ENCODE peak calls at places on chromosomes 2 and 18, in five cellular contexts. One of them, this sample, is unnamed.

GRCh38 chr18:54742120-54742519 is 86.2 kb upstream of the RAB27B start:
- DNase-seq in hepatocyte: no peak
- DNase-seq in IMR-90: no peak
- DNase-seq in esophagus muscularis mucosa: no peak
- DNase-seq in right cardiac atrium: no peak
- DNase-seq in this sample: no peak

GRCh38 chr2:219049282-219049681 is 8.0 kb upstream of the CFAP65 start:
- DNase-seq in hepatocyte: no peak
- DNase-seq in IMR-90: no peak
- DNase-seq in esophagus muscularis mucosa: no peak
- DNase-seq in right cardiac atrium: no peak
- DNase-seq in this sample: peak; percentile 63

GRCh38 chr2:8833863-8834262 is 3.5 kb downstream of the KIDINS220 start:
- DNase-seq in hepatocyte: no peak
- DNase-seq in IMR-90: no peak
- DNase-seq in esophagus muscularis mucosa: no peak
- DNase-seq in right cardiac atrium: no peak
- DNase-seq in this sample: no peak

GRCh38 chr2:215833531-215834162 is 179.7 kb downstream of the MREG start:
- DNase-seq in hepatocyte: peak; percentile 47
- DNase-seq in IMR-90: peak; percentile 87
- DNase-seq in esophagus muscularis mucosa: peak; percentile 24
- DNase-seq in right cardiac atrium: no peak
- DNase-seq in this sample: peak; percentile 10

GRCh38 chr2:30769891-30770462 is 37.3 kb downstream of the CAPN13 start:
- DNase-seq in hepatocyte: no peak
- DNase-seq in IMR-90: no peak
- DNase-seq in esophagus muscularis mucosa: peak; percentile 55
- DNase-seq in right cardiac atrium: no peak
- DNase-seq in this sample: peak; percentile 92

GRCh38 chr2:240186191-240186725 is 45.8 kb upstream of the OTOS start:
- DNase-seq in hepatocyte: no peak
- DNase-seq in IMR-90: no peak
- DNase-seq in esophagus muscularis mucosa: no peak
- DNase-seq in right cardiac atrium: no peak
- DNase-seq in this sample: no peak

GRCh38 chr2:207283356-207283755 is 117.6 kb upstream of the KLF7 start:
- DNase-seq in hepatocyte: no peak
- DNase-seq in IMR-90: no peak
- DNase-seq in esophagus muscularis mucosa: no peak
- DNase-seq in right cardiac atrium: peak; percentile 19
- DNase-seq in this sample: no peak

GRCh38 chr2:25481381-25482310 is 139.9 kb upstream of the DNMT3A start:
- DNase-seq in hepatocyte: no peak
- DNase-seq in IMR-90: peak; percentile 56
- DNase-seq in esophagus muscularis mucosa: no peak
- DNase-seq in right cardiac atrium: no peak
- DNase-seq in this sample: no peak

GRCh38 chr18:77067315-77068061 is 65.1 kb downstream of the MBP start:
- DNase-seq in hepatocyte: peak; percentile 74
- DNase-seq in IMR-90: peak; percentile 96
- DNase-seq in esophagus muscularis mucosa: no peak
- DNase-seq in right cardiac atrium: peak; percentile 69
- DNase-seq in this sample: peak; percentile 59

GRCh38 chr2:105235388-105236059 is 6.0 kb upstream of the GPR45 start:
- DNase-seq in hepatocyte: peak; percentile 92
- DNase-seq in IMR-90: peak; percentile 80
- DNase-seq in esophagus muscularis mucosa: peak; percentile 94
- DNase-seq in right cardiac atrium: peak; percentile 80
- DNase-seq in this sample: peak; percentile 72

GRCh38 chr2:156800065-156800556 is 363.9 kb downstream of the GPD2 start:
- DNase-seq in hepatocyte: no peak
- DNase-seq in IMR-90: no peak
- DNase-seq in esophagus muscularis mucosa: no peak
- DNase-seq in right cardiac atrium: no peak
- DNase-seq in this sample: no peak

GRCh38 chr2:219037783-219038549 is 3.4 kb downstream of the CFAP65 start:
- DNase-seq in hepatocyte: peak; percentile 49
- DNase-seq in IMR-90: no peak
- DNase-seq in esophagus muscularis mucosa: no peak
- DNase-seq in right cardiac atrium: no peak
- DNase-seq in this sample: peak; percentile 25

GRCh38 chr2:30213326-30213725 is 18.0 kb upstream of the LBH start:
- DNase-seq in hepatocyte: no peak
- DNase-seq in IMR-90: no peak
- DNase-seq in esophagus muscularis mucosa: no peak
- DNase-seq in right cardiac atrium: no peak
- DNase-seq in this sample: no peak

GRCh38 chr2:98579926-98580325 is 28.4 kb downstream of the COA5 start:
- DNase-seq in hepatocyte: no peak
- DNase-seq in IMR-90: no peak
- DNase-seq in esophagus muscularis mucosa: no peak
- DNase-seq in right cardiac atrium: no peak
- DNase-seq in this sample: no peak

GRCh38 chr2:15302154-15302553 is 259.0 kb downstream of the NBAS start:
- DNase-seq in hepatocyte: no peak
- DNase-seq in IMR-90: peak; percentile 74
- DNase-seq in esophagus muscularis mucosa: no peak
- DNase-seq in right cardiac atrium: no peak
- DNase-seq in this sample: no peak

GRCh38 chr2:135997380-135997779 is 12.0 kb upstream of the DARS1 start:
- DNase-seq in hepatocyte: peak; percentile 34
- DNase-seq in IMR-90: no peak
- DNase-seq in esophagus muscularis mucosa: no peak
- DNase-seq in right cardiac atrium: no peak
- DNase-seq in this sample: no peak

GRCh38 chr2:49000692-49001091 is 153.6 kb downstream of the FSHR start:
- DNase-seq in hepatocyte: no peak
- DNase-seq in IMR-90: no peak
- DNase-seq in esophagus muscularis mucosa: no peak
- DNase-seq in right cardiac atrium: no peak
- DNase-seq in this sample: no peak

GRCh38 chr18:55509631-55510372 is 78.2 kb downstream of the TCF4 start:
- DNase-seq in hepatocyte: no peak
- DNase-seq in IMR-90: peak; percentile 95
- DNase-seq in esophagus muscularis mucosa: no peak
- DNase-seq in right cardiac atrium: no peak
- DNase-seq in this sample: no peak

GRCh38 chr18:23105581-23106219 is 29.6 kb upstream of the CABLES1 start:
- DNase-seq in hepatocyte: no peak
- DNase-seq in IMR-90: no peak
- DNase-seq in esophagus muscularis mucosa: no peak
- DNase-seq in right cardiac atrium: no peak
- DNase-seq in this sample: peak; percentile 31

GRCh38 chr2:238513346-238513745 is 86.6 kb downstream of the ASB1 start:
- DNase-seq in hepatocyte: peak; percentile 43
- DNase-seq in IMR-90: peak; percentile 29
- DNase-seq in esophagus muscularis mucosa: no peak
- DNase-seq in right cardiac atrium: no peak
- DNase-seq in this sample: peak; percentile 10

GRCh38 chr2:226600184-226600583 is 199.4 kb downstream of the IRS1 start:
- DNase-seq in hepatocyte: no peak
- DNase-seq in IMR-90: peak; percentile 8
- DNase-seq in esophagus muscularis mucosa: no peak
- DNase-seq in right cardiac atrium: no peak
- DNase-seq in this sample: no peak

GRCh38 chr2:23058435-23058834 is 326.5 kb upstream of the KLHL29 start:
- DNase-seq in hepatocyte: no peak
- DNase-seq in IMR-90: no peak
- DNase-seq in esophagus muscularis mucosa: peak; percentile 55
- DNase-seq in right cardiac atrium: no peak
- DNase-seq in this sample: no peak

GRCh38 chr2:222861411-222862067 is 703 bp downstream of the ACSL3 start:
- DNase-seq in hepatocyte: peak; percentile 66
- DNase-seq in IMR-90: no peak
- DNase-seq in esophagus muscularis mucosa: no peak
- DNase-seq in right cardiac atrium: peak; percentile 55
- DNase-seq in this sample: peak; percentile 32

GRCh38 chr2:240237609-240238151 is 97.2 kb upstream of the OTOS start:
- DNase-seq in hepatocyte: no peak
- DNase-seq in IMR-90: peak; percentile 85
- DNase-seq in esophagus muscularis mucosa: no peak
- DNase-seq in right cardiac atrium: no peak
- DNase-seq in this sample: no peak

GRCh38 chr2:38601463-38602135 is 1.1 kb downstream of the HNRNPLL start:
- DNase-seq in hepatocyte: peak; percentile 16
- DNase-seq in IMR-90: peak; percentile 39
- DNase-seq in esophagus muscularis mucosa: no peak
- DNase-seq in right cardiac atrium: no peak
- DNase-seq in this sample: no peak

GRCh38 chr2:182542501-182543258 is 115.8 kb upstream of the PDE1A start:
- DNase-seq in hepatocyte: no peak
- DNase-seq in IMR-90: peak; percentile 65
- DNase-seq in esophagus muscularis mucosa: no peak
- DNase-seq in right cardiac atrium: no peak
- DNase-seq in this sample: no peak

GRCh38 chr2:214014551-214015230 is 396.2 kb upstream of the VWC2L start:
- DNase-seq in hepatocyte: no peak
- DNase-seq in IMR-90: peak; percentile 5
- DNase-seq in esophagus muscularis mucosa: no peak
- DNase-seq in right cardiac atrium: no peak
- DNase-seq in this sample: no peak

GRCh38 chr18:13628211-13628610 is 98.1 kb downstream of the FAM210A start:
- DNase-seq in hepatocyte: no peak
- DNase-seq in IMR-90: no peak
- DNase-seq in esophagus muscularis mucosa: no peak
- DNase-seq in right cardiac atrium: no peak
- DNase-seq in this sample: no peak

GRCh38 chr2:13227543-13227942 is 510.8 kb downstream of the TRIB2 start:
- DNase-seq in hepatocyte: no peak
- DNase-seq in IMR-90: no peak
- DNase-seq in esophagus muscularis mucosa: no peak
- DNase-seq in right cardiac atrium: no peak
- DNase-seq in this sample: no peak

GRCh38 chr2:160010361-160011145 is 51.9 kb downstream of the PLA2R1 start:
- DNase-seq in hepatocyte: no peak
- DNase-seq in IMR-90: peak; percentile 13
- DNase-seq in esophagus muscularis mucosa: no peak
- DNase-seq in right cardiac atrium: no peak
- DNase-seq in this sample: no peak

GRCh38 chr2:168146892-168147810 is 100.2 kb downstream of the STK39 start:
- DNase-seq in hepatocyte: no peak
- DNase-seq in IMR-90: no peak
- DNase-seq in esophagus muscularis mucosa: no peak
- DNase-seq in right cardiac atrium: no peak
- DNase-seq in this sample: no peak

GRCh38 chr2:126779286-126779605 is 119.4 kb upstream of the TEX51 start:
- DNase-seq in hepatocyte: no peak
- DNase-seq in IMR-90: no peak
- DNase-seq in esophagus muscularis mucosa: no peak
- DNase-seq in right cardiac atrium: no peak
- DNase-seq in this sample: no peak

GRCh38 chr18:63309422-63309821 is 10.1 kb downstream of the BCL2 start:
- DNase-seq in hepatocyte: no peak
- DNase-seq in IMR-90: no peak
- DNase-seq in esophagus muscularis mucosa: no peak
- DNase-seq in right cardiac atrium: no peak
- DNase-seq in this sample: no peak

GRCh38 chr18:3447035-3447894 is 2.7 kb upstream of the TGIF1 start:
- DNase-seq in hepatocyte: peak; percentile 73
- DNase-seq in IMR-90: peak; percentile 62
- DNase-seq in esophagus muscularis mucosa: no peak
- DNase-seq in right cardiac atrium: peak; percentile 29
- DNase-seq in this sample: peak; percentile 20

DNA sequence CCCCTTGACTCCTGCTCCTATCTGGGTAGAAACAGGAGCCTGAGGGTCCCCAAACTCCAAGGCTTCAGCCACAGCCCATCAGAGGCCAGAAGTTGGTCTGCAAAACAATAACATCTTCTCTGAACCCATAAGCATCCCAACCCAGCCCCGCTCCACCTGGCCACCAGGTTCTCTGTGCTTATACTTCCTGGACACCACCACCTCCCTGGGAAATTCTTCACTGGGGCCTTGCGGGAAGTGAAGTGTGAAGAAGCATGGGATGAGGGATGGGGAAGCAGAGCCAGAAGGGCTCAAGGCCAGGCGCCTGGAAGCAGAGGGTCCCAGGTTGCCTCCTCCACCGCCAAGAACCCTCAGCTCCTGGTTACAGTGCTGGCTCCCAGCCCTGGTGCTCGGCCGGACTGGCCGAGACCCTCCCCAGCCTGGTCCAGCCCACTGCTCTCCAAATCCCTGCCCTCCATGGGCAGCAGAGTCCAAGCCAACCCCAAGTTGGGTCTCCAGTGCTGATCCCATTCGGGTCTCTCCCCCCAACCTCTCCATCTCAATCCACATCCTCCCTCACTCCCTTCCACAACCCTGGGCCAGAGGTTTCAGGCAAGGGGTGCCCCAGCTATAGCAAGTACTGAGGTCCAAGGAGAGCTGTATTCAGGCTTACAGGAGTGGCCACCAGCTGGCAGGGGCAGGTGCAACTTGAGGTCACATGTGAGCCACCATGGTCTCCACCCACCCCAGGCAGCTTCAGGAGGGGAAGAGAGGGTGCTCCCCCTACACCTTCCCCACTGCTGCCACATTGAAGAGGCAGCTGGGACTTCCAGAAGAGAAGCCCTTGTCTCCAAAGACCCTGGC is 60.7 kb downstream of the TNS1 start:
- DNase-seq in hepatocyte: no peak
- DNase-seq in IMR-90: no peak
- DNase-seq in esophagus muscularis mucosa: no peak
- DNase-seq in right cardiac atrium: no peak
- DNase-seq in this sample: no peak
- H3K27ac ChIP-seq in hepatocyte: no peak overlapping the region
- H3K27ac ChIP-seq in IMR-90: no peak overlapping the region
- H3K27ac ChIP-seq in esophagus muscularis mucosa: peak overlapping the region; percentile 97
- H3K27ac ChIP-seq in right cardiac atrium: peak overlapping the region; percentile 90
- H3K27ac ChIP-seq in this sample: no peak overlapping the region

GRCh38 chr2:176613358-176614032 is 344.3 kb downstream of the MTX2 start:
- DNase-seq in hepatocyte: peak; percentile 62
- DNase-seq in IMR-90: no peak
- DNase-seq in esophagus muscularis mucosa: no peak
- DNase-seq in right cardiac atrium: no peak
- DNase-seq in this sample: no peak
- H3K4me1 ChIP-seq in hepatocyte: peaks cover 19% of the 10 kb centered on the region
- H3K4me1 ChIP-seq in IMR-90: no peaks in the 10 kb centered on the region
- H3K4me1 ChIP-seq in esophagus muscularis mucosa: no peaks in the 10 kb centered on the region
- H3K4me1 ChIP-seq in right cardiac atrium: peaks cover 2% of the 10 kb centered on the region
- H3K4me1 ChIP-seq in this sample: no peaks in the 10 kb centered on the region

DNA sequence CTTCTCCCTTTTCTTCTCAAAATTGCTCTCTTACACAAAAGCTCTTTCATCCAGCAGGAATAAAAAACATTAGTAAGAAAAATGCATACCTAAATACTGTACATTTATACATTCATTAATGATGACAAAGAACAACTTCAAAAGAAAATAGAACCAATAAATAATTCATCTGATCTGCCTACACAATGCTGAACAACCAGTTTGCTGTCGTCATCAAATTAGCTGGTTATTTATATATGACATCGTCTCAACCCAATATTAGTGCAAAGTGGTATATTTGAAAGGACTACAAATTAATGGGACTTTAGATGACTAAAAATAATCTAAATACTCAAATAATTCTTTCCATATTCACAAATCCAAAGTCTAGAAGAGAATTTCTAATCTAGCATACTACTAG is 24.8 kb upstream of the VIT start:
- DNase-seq in hepatocyte: no peak
- DNase-seq in IMR-90: no peak
- DNase-seq in esophagus muscularis mucosa: no peak
- DNase-seq in right cardiac atrium: no peak
- DNase-seq in this sample: no peak
- H3K27ac ChIP-seq in hepatocyte: no peak overlapping the region
- H3K27ac ChIP-seq in IMR-90: no peak overlapping the region
- H3K27ac ChIP-seq in esophagus muscularis mucosa: no peak overlapping the region
- H3K27ac ChIP-seq in right cardiac atrium: no peak overlapping the region
- H3K27ac ChIP-seq in this sample: no peak overlapping the region

GRCh38 chr2:60168247-60168646 is 385.2 kb downstream of the BCL11A start:
- DNase-seq in hepatocyte: no peak
- DNase-seq in IMR-90: no peak
- DNase-seq in esophagus muscularis mucosa: no peak
- DNase-seq in right cardiac atrium: no peak
- DNase-seq in this sample: no peak
- H3K4me1 ChIP-seq in hepatocyte: no peaks in the 10 kb centered on the region
- H3K4me1 ChIP-seq in IMR-90: no peaks in the 10 kb centered on the region
- H3K4me1 ChIP-seq in esophagus muscularis mucosa: no peaks in the 10 kb centered on the region
- H3K4me1 ChIP-seq in right cardiac atrium: no peaks in the 10 kb centered on the region
- H3K4me1 ChIP-seq in this sample: no peaks in the 10 kb centered on the region

This sample was measured in small intestine.